ENCODE peak calls at places on chromosome 7, in eight cellular contexts. One of them, this sample, is unnamed.

GRCh38 chr7:17026269-17026668 is 144.5 kb upstream of the AGR3 start:
- DNase-seq in ovary: no peak
- DNase-seq in neural progenitor cell: no peak
- DNase-seq in fibroblast of pulmonary artery: no peak
- DNase-seq in fibroblast of villous mesenchyme: no peak
- DNase-seq in suprapubic skin: no peak
- DNase-seq in MCF 10A: no peak
- DNase-seq in HFF-Myc: no peak
- DNase-seq in this sample: no peak

GRCh38 chr7:20594023-20594422 is 21.4 kb upstream of the ABCB5 start:
- DNase-seq in ovary: no peak
- DNase-seq in neural progenitor cell: no peak
- DNase-seq in fibroblast of pulmonary artery: no peak
- DNase-seq in fibroblast of villous mesenchyme: peak; percentile 12
- DNase-seq in suprapubic skin: no peak
- DNase-seq in MCF 10A: no peak
- DNase-seq in HFF-Myc: no peak
- DNase-seq in this sample: no peak

GRCh38 chr7:28779929-28780328 is 178.2 kb downstream of the TRIL start:
- DNase-seq in ovary: no peak
- DNase-seq in neural progenitor cell: no peak
- DNase-seq in fibroblast of pulmonary artery: no peak
- DNase-seq in fibroblast of villous mesenchyme: no peak
- DNase-seq in suprapubic skin: no peak
- DNase-seq in MCF 10A: no peak
- DNase-seq in HFF-Myc: no peak
- DNase-seq in this sample: no peak

GRCh38 chr7:157005456-157006204 is 4.8 kb downstream of the MNX1 start:
- DNase-seq in ovary: no peak
- DNase-seq in neural progenitor cell: peak; percentile 79
- DNase-seq in fibroblast of pulmonary artery: no peak
- DNase-seq in fibroblast of villous mesenchyme: no peak
- DNase-seq in suprapubic skin: peak; percentile 39
- DNase-seq in MCF 10A: no peak
- DNase-seq in HFF-Myc: no peak
- DNase-seq in this sample: no peak

GRCh38 chr7:107318523-107319160 is 149.8 kb downstream of the HBP1 start:
- DNase-seq in ovary: no peak
- DNase-seq in neural progenitor cell: peak; percentile 3
- DNase-seq in fibroblast of pulmonary artery: peak; percentile 1
- DNase-seq in fibroblast of villous mesenchyme: peak; percentile 73
- DNase-seq in suprapubic skin: no peak
- DNase-seq in MCF 10A: no peak
- DNase-seq in HFF-Myc: peak; percentile 22
- DNase-seq in this sample: peak; percentile 89

GRCh38 chr7:138556771-138557484 is 96.9 kb downstream of the TRIM24 start:
- DNase-seq in ovary: no peak
- DNase-seq in neural progenitor cell: no peak
- DNase-seq in fibroblast of pulmonary artery: peak; percentile 22
- DNase-seq in fibroblast of villous mesenchyme: peak; percentile 25
- DNase-seq in suprapubic skin: no peak
- DNase-seq in MCF 10A: no peak
- DNase-seq in HFF-Myc: no peak
- DNase-seq in this sample: no peak

GRCh38 chr7:26006421-26006820 is 145.6 kb upstream of the NFE2L3 start:
- DNase-seq in ovary: no peak
- DNase-seq in neural progenitor cell: no peak
- DNase-seq in fibroblast of pulmonary artery: no peak
- DNase-seq in fibroblast of villous mesenchyme: no peak
- DNase-seq in suprapubic skin: no peak
- DNase-seq in MCF 10A: no peak
- DNase-seq in HFF-Myc: no peak
- DNase-seq in this sample: no peak

GRCh38 chr7:7732566-7733290 is 14.3 kb upstream of the RPA3 start:
- DNase-seq in ovary: no peak
- DNase-seq in neural progenitor cell: peak; percentile 13
- DNase-seq in fibroblast of pulmonary artery: peak; percentile 55
- DNase-seq in fibroblast of villous mesenchyme: peak; percentile 93
- DNase-seq in suprapubic skin: no peak
- DNase-seq in MCF 10A: peak; percentile 14
- DNase-seq in HFF-Myc: peak; percentile 20
- DNase-seq in this sample: peak; percentile 25

GRCh38 chr7:92641921-92642511 is 51.8 kb upstream of the FAM133B start:
- DNase-seq in ovary: no peak
- DNase-seq in neural progenitor cell: no peak
- DNase-seq in fibroblast of pulmonary artery: peak; percentile 45
- DNase-seq in fibroblast of villous mesenchyme: no peak
- DNase-seq in suprapubic skin: no peak
- DNase-seq in MCF 10A: no peak
- DNase-seq in HFF-Myc: no peak
- DNase-seq in this sample: peak; percentile 77

GRCh38 chr7:36999851-37000480 is 275.7 kb upstream of the AOAH start:
- DNase-seq in ovary: no peak
- DNase-seq in neural progenitor cell: no peak
- DNase-seq in fibroblast of pulmonary artery: no peak
- DNase-seq in fibroblast of villous mesenchyme: no peak
- DNase-seq in suprapubic skin: no peak
- DNase-seq in MCF 10A: no peak
- DNase-seq in HFF-Myc: no peak
- DNase-seq in this sample: peak; percentile 38

GRCh38 chr7:82851126-82851525 is 311.6 kb downstream of the PCLO start:
- DNase-seq in ovary: no peak
- DNase-seq in neural progenitor cell: no peak
- DNase-seq in fibroblast of pulmonary artery: no peak
- DNase-seq in fibroblast of villous mesenchyme: no peak
- DNase-seq in suprapubic skin: no peak
- DNase-seq in MCF 10A: no peak
- DNase-seq in HFF-Myc: no peak
- DNase-seq in this sample: no peak

GRCh38 chr7:87003872-87004798 is 55.3 kb downstream of the ELAPOR2 start:
- DNase-seq in ovary: no peak
- DNase-seq in neural progenitor cell: no peak
- DNase-seq in fibroblast of pulmonary artery: no peak
- DNase-seq in fibroblast of villous mesenchyme: no peak
- DNase-seq in suprapubic skin: no peak
- DNase-seq in MCF 10A: no peak
- DNase-seq in HFF-Myc: no peak
- DNase-seq in this sample: no peak

GRCh38 chr7:42494722-42495121 is 257.7 kb upstream of the GLI3 start:
- DNase-seq in ovary: no peak
- DNase-seq in neural progenitor cell: no peak
- DNase-seq in fibroblast of pulmonary artery: no peak
- DNase-seq in fibroblast of villous mesenchyme: peak; percentile 19
- DNase-seq in suprapubic skin: no peak
- DNase-seq in MCF 10A: peak; percentile 91
- DNase-seq in HFF-Myc: no peak
- DNase-seq in this sample: peak; percentile 87

GRCh38 chr7:100153713-100154519 is 4.6 kb downstream of the TRAPPC14 start:
- DNase-seq in ovary: no peak
- DNase-seq in neural progenitor cell: no peak
- DNase-seq in fibroblast of pulmonary artery: no peak
- DNase-seq in fibroblast of villous mesenchyme: no peak
- DNase-seq in suprapubic skin: no peak
- DNase-seq in MCF 10A: no peak
- DNase-seq in HFF-Myc: no peak
- DNase-seq in this sample: no peak

GRCh38 chr7:76060842-76061241 is 12.9 kb downstream of the MDH2 start:
- DNase-seq in ovary: no peak
- DNase-seq in neural progenitor cell: no peak
- DNase-seq in fibroblast of pulmonary artery: no peak
- DNase-seq in fibroblast of villous mesenchyme: no peak
- DNase-seq in suprapubic skin: no peak
- DNase-seq in MCF 10A: no peak
- DNase-seq in HFF-Myc: no peak
- DNase-seq in this sample: no peak

GRCh38 chr7:20831451-20831850 is 44.8 kb upstream of the SP8 start:
- DNase-seq in ovary: no peak
- DNase-seq in neural progenitor cell: no peak
- DNase-seq in fibroblast of pulmonary artery: no peak
- DNase-seq in fibroblast of villous mesenchyme: no peak
- DNase-seq in suprapubic skin: no peak
- DNase-seq in MCF 10A: no peak
- DNase-seq in HFF-Myc: no peak
- DNase-seq in this sample: no peak

GRCh38 chr7:3453398-3453797 is 152.3 kb downstream of the SDK1 start:
- DNase-seq in ovary: no peak
- DNase-seq in neural progenitor cell: peak; percentile 13
- DNase-seq in fibroblast of pulmonary artery: no peak
- DNase-seq in fibroblast of villous mesenchyme: no peak
- DNase-seq in suprapubic skin: no peak
- DNase-seq in MCF 10A: no peak
- DNase-seq in HFF-Myc: no peak
- DNase-seq in this sample: no peak

GRCh38 chr7:13879994-13880686 is 109.3 kb downstream of the ETV1 start:
- DNase-seq in ovary: no peak
- DNase-seq in neural progenitor cell: no peak
- DNase-seq in fibroblast of pulmonary artery: peak; percentile 23
- DNase-seq in fibroblast of villous mesenchyme: no peak
- DNase-seq in suprapubic skin: no peak
- DNase-seq in MCF 10A: peak; percentile 83
- DNase-seq in HFF-Myc: no peak
- DNase-seq in this sample: peak; percentile 78

GRCh38 chr7:63112764-63113712 is 885.6 kb upstream of the ZNF722 start:
- DNase-seq in ovary: no peak
- DNase-seq in neural progenitor cell: no peak
- DNase-seq in fibroblast of pulmonary artery: no peak
- DNase-seq in fibroblast of villous mesenchyme: no peak
- DNase-seq in suprapubic skin: no peak
- DNase-seq in MCF 10A: no peak
- DNase-seq in HFF-Myc: no peak
- DNase-seq in this sample: no peak

GRCh38 chr7:5677538-5678294 is 103.7 kb downstream of the RNF216 start:
- DNase-seq in ovary: peak; percentile 69
- DNase-seq in neural progenitor cell: peak; percentile 83
- DNase-seq in fibroblast of pulmonary artery: peak; percentile 83
- DNase-seq in fibroblast of villous mesenchyme: peak; percentile 87
- DNase-seq in suprapubic skin: peak; percentile 86
- DNase-seq in MCF 10A: peak; percentile 76
- DNase-seq in HFF-Myc: no peak
- DNase-seq in this sample: peak; percentile 75

GRCh38 chr7:139118234-139118802 is 8.8 kb upstream of the ZC3HAV1 start:
- DNase-seq in ovary: no peak
- DNase-seq in neural progenitor cell: no peak
- DNase-seq in fibroblast of pulmonary artery: peak; percentile 57
- DNase-seq in fibroblast of villous mesenchyme: peak; percentile 54
- DNase-seq in suprapubic skin: no peak
- DNase-seq in MCF 10A: peak; percentile 81
- DNase-seq in HFF-Myc: peak; percentile 26
- DNase-seq in this sample: peak; percentile 77

DNA sequence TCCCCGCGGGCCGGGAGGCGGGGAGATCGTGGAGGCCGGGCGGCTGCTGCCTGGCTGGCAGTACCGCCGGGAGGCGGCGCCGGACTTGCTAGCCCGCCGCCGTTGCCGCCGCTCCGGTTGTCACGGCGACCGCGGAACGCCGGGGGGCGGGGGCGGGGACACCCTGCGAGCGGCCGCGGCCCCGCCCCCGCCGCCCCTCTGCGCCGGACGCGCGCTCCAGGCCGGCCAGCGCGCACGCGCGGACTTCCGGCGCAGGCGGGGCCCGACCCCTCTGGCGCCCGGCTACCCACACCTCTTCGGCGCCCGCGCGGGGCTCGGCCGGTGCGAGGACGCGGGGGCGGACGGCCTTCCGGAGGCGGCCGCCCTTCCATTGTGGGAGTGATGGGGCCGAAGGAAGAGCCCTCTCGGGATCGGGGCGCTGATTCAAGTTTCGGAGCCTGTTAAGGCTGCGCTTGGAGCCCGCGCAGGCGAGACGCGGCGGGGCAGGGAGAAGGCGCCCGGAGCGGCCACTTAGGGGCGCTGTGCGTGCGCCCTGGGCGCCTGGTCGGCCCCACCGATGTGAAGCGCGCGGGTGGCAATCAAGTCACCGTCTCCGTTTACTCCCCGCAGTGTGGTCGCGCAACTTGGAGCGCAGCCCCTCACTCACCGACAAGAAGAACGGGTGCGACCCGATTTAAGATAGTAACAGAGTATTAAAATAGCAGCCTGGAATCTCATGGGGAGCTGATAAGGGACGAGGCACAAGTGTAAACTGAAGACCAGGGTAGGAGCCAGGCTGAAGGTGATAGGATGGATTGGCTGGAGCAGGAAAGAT is 448 bp upstream of the DPY19L1 start:
- DNase-seq in ovary: peak; percentile 96
- DNase-seq in neural progenitor cell: peak; percentile 98
- DNase-seq in fibroblast of pulmonary artery: peak; percentile 95
- DNase-seq in fibroblast of villous mesenchyme: peak; percentile 94
- DNase-seq in suprapubic skin: peak; percentile 92
- DNase-seq in MCF 10A: peak; percentile 87
- DNase-seq in HFF-Myc: peak; percentile 45
- DNase-seq in this sample: peak; percentile 88
- TF ChIP-seq CTCF in ovary: peak; percentile 91
- TF ChIP-seq CTCF in neural progenitor cell: peak; percentile 81
- TF ChIP-seq CTCF in fibroblast of pulmonary artery: peak; percentile 54
- TF ChIP-seq CTCF in fibroblast of villous mesenchyme: peak; percentile 78
- TF ChIP-seq CTCF in suprapubic skin: peak; percentile 90
- TF ChIP-seq CTCF in MCF 10A: peak; percentile 82
- TF ChIP-seq CTCF in HFF-Myc: peak; percentile 82
- TF ChIP-seq CTCF in this sample: peak; percentile 49

GRCh38 chr7:111730476-111731300 is 168.4 kb upstream of the IMMP2L start:
- DNase-seq in ovary: no peak
- DNase-seq in neural progenitor cell: peak; percentile 66
- DNase-seq in fibroblast of pulmonary artery: peak; percentile 53
- DNase-seq in fibroblast of villous mesenchyme: peak; percentile 30
- DNase-seq in suprapubic skin: no peak
- DNase-seq in MCF 10A: peak; percentile 53
- DNase-seq in HFF-Myc: no peak
- DNase-seq in this sample: peak; percentile 54
- TF ChIP-seq CTCF in ovary: no peak
- TF ChIP-seq CTCF in neural progenitor cell: peak; percentile 73
- TF ChIP-seq CTCF in fibroblast of pulmonary artery: peak; percentile 56
- TF ChIP-seq CTCF in fibroblast of villous mesenchyme: peak; percentile 49
- TF ChIP-seq CTCF in suprapubic skin: no peak
- TF ChIP-seq CTCF in MCF 10A: peak; percentile 44
- TF ChIP-seq CTCF in HFF-Myc: peak; percentile 55
- TF ChIP-seq CTCF in this sample: peak; percentile 57

GRCh38 chr7:105013818-105014724 is at the start of gene KMT2E:
- DNase-seq in ovary: peak; percentile 93
- DNase-seq in neural progenitor cell: peak; percentile 95
- DNase-seq in fibroblast of pulmonary artery: peak; percentile 87
- DNase-seq in fibroblast of villous mesenchyme: peak; percentile 81
- DNase-seq in suprapubic skin: peak; percentile 94
- DNase-seq in MCF 10A: peak; percentile 80
- DNase-seq in HFF-Myc: peak; percentile 42
- DNase-seq in this sample: peak; percentile 76
- TF ChIP-seq CTCF in ovary: peak; percentile 53
- TF ChIP-seq CTCF in neural progenitor cell: peak; percentile 11
- TF ChIP-seq CTCF in fibroblast of pulmonary artery: no peak
- TF ChIP-seq CTCF in fibroblast of villous mesenchyme: no peak
- TF ChIP-seq CTCF in suprapubic skin: no peak
- TF ChIP-seq CTCF in MCF 10A: no peak
- TF ChIP-seq CTCF in HFF-Myc: no peak
- TF ChIP-seq CTCF in this sample: no peak

DNA sequence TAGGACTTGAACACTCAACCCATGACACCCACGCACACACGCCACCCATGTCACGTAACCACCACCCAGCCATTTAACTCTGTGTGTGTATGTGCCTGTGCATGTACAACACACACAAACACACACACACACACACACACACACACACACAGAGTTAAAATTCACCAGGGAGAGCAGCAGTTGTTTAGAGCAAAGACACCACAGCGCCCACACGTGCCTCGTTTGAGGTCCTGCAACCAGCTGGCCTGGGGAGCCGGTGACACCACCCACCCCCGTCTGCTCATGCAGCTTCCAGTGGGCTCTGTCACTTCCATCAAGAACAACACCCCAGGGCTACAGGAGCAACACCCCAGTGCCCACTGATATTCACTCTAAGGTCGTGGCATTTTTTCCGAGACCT is 97.4 kb downstream of the ELFN1 start:
- DNase-seq in ovary: no peak
- DNase-seq in neural progenitor cell: peak; percentile 53
- DNase-seq in fibroblast of pulmonary artery: no peak
- DNase-seq in fibroblast of villous mesenchyme: no peak
- DNase-seq in suprapubic skin: no peak
- DNase-seq in MCF 10A: no peak
- DNase-seq in HFF-Myc: no peak
- DNase-seq in this sample: peak; percentile 10
- TF ChIP-seq CTCF in ovary: no peak
- TF ChIP-seq CTCF in neural progenitor cell: peak; percentile 46
- TF ChIP-seq CTCF in fibroblast of pulmonary artery: no peak
- TF ChIP-seq CTCF in fibroblast of villous mesenchyme: no peak
- TF ChIP-seq CTCF in suprapubic skin: no peak
- TF ChIP-seq CTCF in MCF 10A: no peak
- TF ChIP-seq CTCF in HFF-Myc: no peak
- TF ChIP-seq CTCF in this sample: no peak

This sample was measured in fibroblast of mammary gland.